ENCODE peak calls at places on chromosomes 12 and 14, in ten cellular contexts. I is breast epithelium, Z is HCT116, H is upper lobe of left lung, J is HL-60, E is sigmoid colon, O is transverse colon, G is endothelial cell of umbilical vein, M is K562, Q is suprapubic skin. X is an unnamed sample.

GRCh38 chr12:79194595-79194994 is 330.0 kb downstream of the SYT1 start:
- DNase-seq in I (no peak), Z (no peak), H (no peak), J (no peak), E (no peak), O (no peak), G (no peak), M (no peak), Q (no peak), X (no peak)

GRCh38 chr12:20300457-20300856 is 67.9 kb upstream of the PDE3A start:
- DNase-seq in I (no peak), Z (no peak), H (no peak), J (no peak), E (no peak), O (no peak), G (no peak), M (no peak), Q (no peak), X (no peak)

GRCh38 chr12:26630546-26631027 is 202.4 kb downstream of the ITPR2 start:
- DNase-seq in I (no peak), Z (no peak), H (no peak), J (no peak), E (peak), O (no peak), G (peak), M (no peak), Q (no peak), X (no peak)

GRCh38 chr14:99689266-99690236 is 5.5 kb downstream of the CYP46A1 start:
- DNase-seq in I (peak), Z (no peak), H (no peak), J (no peak), E (peak), O (no peak), G (no peak), M (no peak), Q (no peak), X (no peak)

GRCh38 chr14:106845286-106846087 is 1319.1 kb downstream of the TMEM121 start:
- DNase-seq in I (peak), Z (no peak), H (no peak), J (peak), E (no peak), O (peak), G (no peak), M (no peak), Q (no peak), X (peak)

GRCh38 chr12:9364224-9365176 is 156.3 kb upstream of the PZP start:
- DNase-seq in I (no peak), Z (no peak), H (no peak), J (peak), E (no peak), O (peak), G (no peak), M (peak), Q (no peak), X (no peak)

GRCh38 chr14:90602088-90602687 is 205.4 kb downstream of the CALM1 start:
- DNase-seq in I (no peak), Z (no peak), H (no peak), J (no peak), E (peak), O (no peak), G (no peak), M (no peak), Q (no peak), X (no peak)

GRCh38 chr12:2211119-2211518 is 158.3 kb downstream of the CACNA1C start:
- DNase-seq in I (no peak), Z (no peak), H (no peak), J (no peak), E (no peak), O (no peak), G (no peak), M (no peak), Q (no peak), X (no peak)

GRCh38 chr12:108854055-108854452 is 3.3 kb downstream of the SSH1 start:
- DNase-seq in I (no peak), Z (no peak), H (no peak), J (peak), E (peak), O (no peak), G (no peak), M (peak), Q (no peak), X (no peak)

GRCh38 chr12:52168019-52168717 is 23.6 kb downstream of the KRT80 start:
- DNase-seq in I (no peak), Z (no peak), H (no peak), J (no peak), E (no peak), O (peak), G (peak), M (no peak), Q (no peak), X (peak)

GRCh38 chr12:121713257-121714155 is 954 bp downstream of the TMEM120B start:
- DNase-seq in I (no peak), Z (no peak), H (no peak), J (peak), E (peak), O (peak), G (no peak), M (peak), Q (peak), X (no peak)

GRCh38 chr12:19778111-19778688 is 338.9 kb downstream of the AEBP2 start:
- DNase-seq in I (no peak), Z (no peak), H (no peak), J (no peak), E (no peak), O (no peak), G (peak), M (no peak), Q (no peak), X (no peak)

GRCh38 chr12:13701502-13701901 is 279.9 kb downstream of the GRIN2B start:
- DNase-seq in I (no peak), Z (no peak), H (no peak), J (no peak), E (no peak), O (no peak), G (no peak), M (no peak), Q (no peak), X (no peak)

GRCh38 chr12:52585951-52586350 is 12.3 kb upstream of the KRT74 start:
- DNase-seq in I (no peak), Z (no peak), H (no peak), J (no peak), E (peak), O (no peak), G (no peak), M (peak), Q (no peak), X (no peak)

GRCh38 chr14:34301107-34301734 is 160.8 kb downstream of the SPTSSA start:
- DNase-seq in I (no peak), Z (peak), H (no peak), J (peak), E (no peak), O (no peak), G (peak), M (peak), Q (no peak), X (no peak)

GRCh38 chr12:5318874-5319273 is 113.0 kb upstream of the NTF3 start:
- DNase-seq in I (no peak), Z (peak), H (no peak), J (no peak), E (no peak), O (peak), G (no peak), M (no peak), Q (no peak), X (no peak)

GRCh38 chr12:86697916-86698315 is 441.7 kb upstream of the MGAT4C start:
- DNase-seq in I (no peak), Z (no peak), H (no peak), J (no peak), E (no peak), O (no peak), G (no peak), M (no peak), Q (no peak), X (no peak)

GRCh38 chr12:58420496-58420895 is 479.1 kb downstream of the ATP23 start:
- DNase-seq in I (no peak), Z (no peak), H (no peak), J (no peak), E (no peak), O (no peak), G (peak), M (no peak), Q (no peak), X (no peak)

GRCh38 chr12:126248871-126249403 is 1183.7 kb downstream of the AACS start:
- DNase-seq in I (no peak), Z (no peak), H (no peak), J (no peak), E (no peak), O (no peak), G (no peak), M (no peak), Q (no peak), X (no peak)

GRCh38 chr14:35134329-35135123 is 12.2 kb downstream of the PRORP start:
- DNase-seq in I (no peak), Z (no peak), H (no peak), J (no peak), E (no peak), O (no peak), G (no peak), M (no peak), Q (no peak), X (no peak)

GRCh38 chr12:110560048-110560447 is 23.1 kb downstream of the PPTC7 start:
- DNase-seq in I (no peak), Z (no peak), H (no peak), J (no peak), E (no peak), O (no peak), G (no peak), M (no peak), Q (no peak), X (no peak)

DNA sequence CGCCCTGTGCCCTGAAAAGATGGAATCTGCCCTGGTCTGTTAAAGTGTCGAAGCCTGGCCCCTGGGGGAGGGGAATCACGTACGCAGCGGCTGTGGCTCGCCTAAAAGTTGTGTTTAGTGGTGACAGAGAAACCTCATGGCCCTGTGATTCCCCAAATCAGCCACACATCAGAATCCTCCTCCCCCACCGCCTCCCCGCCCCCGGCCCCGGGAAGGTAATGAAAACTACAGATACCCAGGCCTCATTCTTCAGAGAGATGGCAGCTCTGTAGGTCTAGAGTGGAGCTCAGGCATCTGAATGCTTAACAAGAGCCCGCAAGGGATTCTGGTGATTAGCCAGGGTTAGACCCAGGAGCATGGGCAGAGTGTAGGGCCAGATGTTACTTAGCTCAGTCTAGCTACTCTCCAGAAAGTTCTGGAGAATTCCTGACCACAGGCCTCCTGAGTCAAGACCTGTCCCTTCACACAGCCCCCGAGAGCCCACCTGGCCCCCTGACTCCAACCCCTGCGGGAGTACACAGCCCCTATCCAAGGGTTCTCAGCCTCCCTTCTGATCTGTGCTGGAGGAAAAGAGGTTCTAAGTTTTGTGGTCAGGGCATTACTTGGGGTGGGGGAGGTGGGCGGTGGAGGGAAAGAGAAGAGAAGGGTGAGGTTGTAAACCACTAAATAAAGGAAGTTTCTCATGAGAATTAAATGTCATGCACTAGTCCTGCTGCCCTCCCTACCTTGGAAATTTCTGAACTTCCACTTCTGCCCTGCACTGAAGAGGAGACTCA is 114.8 kb downstream of the PLXNC1 start:
- DNase-seq in I (no peak), Z (no peak), H (no peak), J (peak), E (no peak), O (peak), G (no peak), M (peak), Q (peak), X (no peak)
- H3K4me3 ChIP-seq in I (peak), Z (no peak), H (peak), J (peak), E (peak), O (peak), G (no peak), M (peak), Q (peak), X (peak)

GRCh38 chr12:68789144-68789878 is 18.7 kb upstream of the MDM2 start:
- DNase-seq in I (no peak), Z (no peak), H (no peak), J (no peak), E (no peak), O (no peak), G (no peak), M (no peak), Q (no peak), X (no peak)
- TF ChIP-seq POLR2AphosphoS5 in I (no peak), Z (no peak), H (no peak), J (no peak), E (no peak), O (no peak), G (no peak), M (no peak), Q (no peak), X (no peak)

GRCh38 chr12:124884587-124885438 is 21.1 kb upstream of the SCARB1 start:
- DNase-seq in I (no peak), Z (no peak), H (no peak), J (no peak), E (no peak), O (peak), G (no peak), M (peak), Q (no peak), X (peak)
- H3K4me3 ChIP-seq in I (no peak), Z (no peak), H (no peak), J (no peak), E (no peak), O (no peak), G (no peak), M (no peak), Q (no peak), X (no peak)

GRCh38 chr14:77024171-77024627 is 4.3 kb downstream of the IRF2BPL start:
- DNase-seq in I (no peak), Z (no peak), H (no peak), J (no peak), E (peak), O (peak), G (no peak), M (peak), Q (no peak), X (no peak)

GRCh38 chr14:77027538-77028383 is 747 bp downstream of the IRF2BPL start:
- DNase-seq in I (peak), Z (no peak), H (peak), J (peak), E (peak), O (peak), G (peak), M (peak), Q (peak), X (peak)

GRCh38 chr14:77026930-77027537 is 1.5 kb downstream of the IRF2BPL start:
- DNase-seq in I (no peak), Z (no peak), H (peak), J (no peak), E (peak), O (no peak), G (peak), M (peak), Q (no peak), X (peak)

GRCh38 chr14:77025744-77026165 is 2.8 kb downstream of the IRF2BPL start:
- DNase-seq in I (no peak), Z (no peak), H (peak), J (no peak), E (no peak), O (no peak), G (peak), M (no peak), Q (no peak), X (no peak)

DNA sequence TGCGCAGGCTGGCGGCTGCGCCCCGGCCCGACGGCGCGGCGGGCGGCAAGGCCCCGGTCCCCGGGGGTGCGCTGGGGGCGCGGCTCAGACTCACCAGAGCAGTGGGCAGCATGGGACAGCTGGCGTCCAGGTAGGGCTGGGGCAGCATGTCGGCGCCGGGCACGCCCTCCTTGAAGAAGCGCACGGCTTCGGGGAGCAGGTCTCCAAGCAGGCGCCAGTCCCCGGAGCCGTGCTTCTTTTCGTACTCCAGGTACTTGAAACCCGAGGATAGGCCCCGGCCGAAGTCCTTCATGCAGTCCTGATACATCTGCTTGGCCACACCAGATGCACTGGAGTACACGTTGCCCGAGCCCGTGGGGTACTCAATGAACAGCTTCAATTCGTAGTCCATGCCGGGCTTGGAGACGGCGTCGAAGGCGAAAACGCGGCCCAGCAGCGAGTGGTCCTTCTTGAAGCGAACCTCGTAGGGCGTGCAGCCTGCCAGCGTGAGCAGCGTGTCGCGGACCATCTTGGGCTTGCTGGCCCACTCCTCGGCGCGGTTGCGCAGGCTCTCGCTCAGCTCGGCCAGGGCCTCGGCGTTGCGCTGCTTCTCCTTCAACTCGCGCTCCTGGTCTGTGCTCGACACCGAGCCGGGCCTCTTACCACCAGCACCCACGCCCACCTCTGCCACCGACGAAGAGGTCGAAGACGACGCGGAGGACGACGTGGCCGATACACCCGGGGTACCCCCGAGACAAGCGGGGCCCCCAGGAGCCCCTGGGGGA is 2.2 kb downstream of the IRF2BPL start:
- DNase-seq in I (no peak), Z (no peak), H (peak), J (no peak), E (peak), O (no peak), G (peak), M (no peak), Q (no peak), X (peak)
- TF ChIP-seq POLR2AphosphoS5 in I (peak), Z (no peak), H (peak), J (no peak), E (no peak), O (no peak), G (no peak), M (no peak), Q (no peak), X (peak)

DNA sequence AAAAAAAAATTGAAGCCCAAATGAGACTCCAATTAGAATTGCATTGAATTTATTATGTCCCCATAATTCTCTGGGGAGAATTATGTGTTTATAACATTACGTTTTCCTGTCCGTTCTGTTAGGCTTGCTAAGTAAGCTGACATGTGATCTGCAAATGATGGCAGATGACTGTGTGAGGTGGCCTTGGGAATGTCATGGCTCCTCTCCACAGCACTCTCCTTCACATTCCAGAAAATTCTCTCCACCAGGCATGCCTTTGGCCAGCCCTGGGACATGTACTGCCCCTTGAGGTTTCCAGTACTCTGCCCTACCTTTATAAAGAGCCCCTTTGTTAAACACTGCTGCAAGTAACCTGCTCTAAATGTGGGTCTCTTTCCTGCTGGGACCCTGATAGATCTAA is 28.3 kb upstream of the INF2 start:
- DNase-seq in I (no peak), Z (no peak), H (no peak), J (no peak), E (no peak), O (no peak), G (no peak), M (no peak), Q (no peak), X (no peak)
- H3K4me3 ChIP-seq in I (no peak), Z (no peak), H (no peak), J (no peak), E (no peak), O (no peak), G (no peak), M (no peak), Q (no peak), X (no peak)

DNA sequence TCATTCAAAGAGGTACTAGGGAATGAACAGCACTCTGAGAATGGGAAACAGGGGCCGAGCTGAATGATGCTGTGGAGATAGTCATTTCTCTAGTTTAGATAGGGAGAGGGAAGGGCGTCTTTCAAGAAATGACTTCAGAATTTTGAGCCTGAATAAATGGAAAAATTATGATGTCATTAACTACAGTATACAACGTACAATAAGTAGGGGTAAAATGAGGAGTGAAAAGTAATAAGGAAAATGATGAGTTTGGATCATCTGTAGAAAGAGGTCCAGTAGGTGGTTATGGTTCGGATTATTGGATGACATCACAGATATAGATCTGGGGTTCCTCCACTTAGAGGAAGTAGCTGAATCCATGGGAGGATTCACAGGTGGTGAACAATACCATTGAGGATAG is 960.0 kb downstream of the DIO2 start:
- DNase-seq in I (no peak), Z (no peak), H (no peak), J (no peak), E (no peak), O (no peak), G (no peak), M (no peak), Q (no peak), X (no peak)
- TF ChIP-seq POLR2AphosphoS5 in I (no peak), Z (no peak), H (no peak), J (no peak), E (no peak), O (no peak), G (no peak), M (no peak), Q (no peak), X (no peak)

GRCh38 chr14:68222154-68222553 is 402.6 kb downstream of the RAD51B start:
- DNase-seq in I (no peak), Z (no peak), H (no peak), J (no peak), E (no peak), O (no peak), G (no peak), M (no peak), Q (no peak), X (no peak)
- H3K4me3 ChIP-seq in I (no peak), Z (no peak), H (no peak), J (no peak), E (no peak), O (no peak), G (no peak), M (no peak), Q (no peak), X (no peak)

DNA sequence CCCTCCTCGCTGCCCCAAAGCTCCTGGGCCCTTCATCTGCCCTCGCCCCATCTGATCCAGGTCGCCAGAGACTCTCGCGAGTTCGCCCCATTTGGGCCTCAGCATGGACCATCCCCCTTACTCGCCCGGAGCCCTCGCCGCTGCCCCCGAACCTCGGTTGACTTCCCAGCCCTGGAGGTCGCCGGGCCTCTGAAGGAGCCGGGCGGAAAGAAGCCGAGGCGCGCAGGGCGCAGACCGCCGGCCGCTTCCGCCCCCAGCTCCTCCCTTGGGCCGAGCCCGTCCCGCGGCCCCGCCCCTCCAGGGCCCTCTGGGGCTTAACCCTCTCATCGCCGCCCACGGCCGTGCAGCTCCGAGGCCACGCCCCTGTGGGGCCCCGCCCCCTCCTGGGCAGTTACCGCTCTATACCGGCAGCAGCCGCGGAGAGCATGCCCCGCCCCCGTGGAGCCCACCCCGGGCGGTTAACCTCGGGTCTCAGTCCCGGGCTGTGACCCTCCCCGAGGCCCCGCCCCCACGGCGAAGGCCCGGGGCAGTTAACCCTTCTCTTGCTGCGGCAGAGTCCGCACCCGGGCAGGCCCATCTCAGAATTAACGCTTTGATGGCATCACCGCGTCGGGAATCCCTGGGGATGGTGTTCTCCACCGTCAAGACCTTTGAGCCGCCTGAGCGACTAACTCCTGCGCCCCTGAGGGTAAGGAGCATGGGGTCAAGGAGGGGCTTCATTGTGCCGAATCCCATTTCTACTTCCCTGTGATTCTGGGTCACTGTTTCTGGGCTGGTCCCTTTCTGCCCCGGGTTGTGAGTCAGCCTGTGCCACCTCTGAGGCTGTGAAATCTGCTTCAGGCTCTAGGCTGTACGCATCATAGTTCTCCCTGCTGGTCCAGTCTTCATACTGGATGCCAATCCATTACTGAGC is at the start of gene SPSB2:
- DNase-seq in I (peak), Z (peak), H (peak), J (peak), E (peak), O (peak), G (peak), M (peak), Q (peak), X (peak)
- TF ChIP-seq POLR2AphosphoS5 in I (peak), Z (peak), H (peak), J (no peak), E (peak), O (peak), G (peak), M (peak), Q (no peak), X (peak)

X was measured in stomach.